ENCODE peak calls at places on chromosomes 2 and 18, in ten cellular contexts. Y is BJ; O is Peyer's patch; C is IMR-90; D is upper lobe of right lung; S is CD8-positive, alpha-beta T cell; F is astrocyte; U is tibial artery; W is Caco-2; L is thyroid gland. P is an unnamed sample. For H3K36me3, the result is how much of the 10 kb centered on the place peaks cover.

GRCh38 chr2:200931227-200931626 is 32.2 kb downstream of the ORC2 start:
- DNase-seq in Y (no peak), O (no peak), C (peak), D (no peak), S (no peak), F (no peak), U (no peak), W (no peak), L (no peak), P (no peak)

GRCh38 chr2:26970928-26971627 is 641 bp downstream of the MAPRE3 start:
- DNase-seq in Y (no peak), O (no peak), C (peak), D (no peak), S (no peak), F (peak), U (peak), W (peak), L (peak), P (no peak)

GRCh38 chr18:24157855-24158254 is 19.0 kb downstream of the CABYR start:
- DNase-seq in Y (no peak), O (no peak), C (no peak), D (no peak), S (no peak), F (no peak), U (no peak), W (no peak), L (no peak), P (no peak)

GRCh38 chr2:156803243-156803642 is 367.1 kb downstream of the GPD2 start:
- DNase-seq in Y (no peak), O (no peak), C (no peak), D (no peak), S (no peak), F (no peak), U (no peak), W (no peak), L (peak), P (no peak)

GRCh38 chr2:141570474-141571131 is 560.2 kb downstream of the LRP1B start:
- DNase-seq in Y (no peak), O (no peak), C (no peak), D (no peak), S (no peak), F (no peak), U (no peak), W (no peak), L (no peak), P (no peak)

GRCh38 chr2:192007819-192008218 is 160.9 kb upstream of the CAVIN2 start:
- DNase-seq in Y (no peak), O (no peak), C (peak), D (no peak), S (no peak), F (peak), U (no peak), W (no peak), L (no peak), P (no peak)

GRCh38 chr2:241893265-241893664 is 23.7 kb downstream of the RTP5 start:
- DNase-seq in Y (no peak), O (no peak), C (no peak), D (peak), S (no peak), F (no peak), U (peak), W (no peak), L (no peak), P (no peak)

GRCh38 chr2:162161634-162162033 is 9.6 kb upstream of the GCG start:
- DNase-seq in Y (no peak), O (no peak), C (no peak), D (no peak), S (no peak), F (no peak), U (no peak), W (no peak), L (no peak), P (no peak)

GRCh38 chr2:48568551-48568950 is 38.6 kb downstream of the STON1 start:
- DNase-seq in Y (no peak), O (no peak), C (no peak), D (no peak), S (no peak), F (no peak), U (no peak), W (no peak), L (no peak), P (no peak)

GRCh38 chr18:59748628-59749360 is 51.6 kb upstream of the CCBE1 start:
- DNase-seq in Y (peak), O (no peak), C (peak), D (no peak), S (no peak), F (peak), U (no peak), W (no peak), L (no peak), P (no peak)

GRCh38 chr18:22267697-22268096 is 98.3 kb downstream of the GATA6 start:
- DNase-seq in Y (no peak), O (no peak), C (no peak), D (no peak), S (no peak), F (no peak), U (no peak), W (no peak), L (no peak), P (no peak)

GRCh38 chr2:164841719-164842623 is at the start of gene COBLL1:
- DNase-seq in Y (no peak), O (peak), C (peak), D (peak), S (peak), F (peak), U (peak), W (peak), L (peak), P (peak)

GRCh38 chr2:42874838-42875801 is 82.7 kb upstream of the HAAO start:
- DNase-seq in Y (no peak), O (no peak), C (no peak), D (no peak), S (no peak), F (no peak), U (peak), W (no peak), L (peak), P (no peak)

GRCh38 chr2:191202881-191203397 is 42.3 kb upstream of the MYO1B start:
- DNase-seq in Y (peak), O (no peak), C (peak), D (no peak), S (peak), F (peak), U (no peak), W (no peak), L (no peak), P (no peak)

GRCh38 chr2:71460595-71461303 is 7.4 kb downstream of the DYSF start:
- DNase-seq in Y (no peak), O (no peak), C (no peak), D (no peak), S (no peak), F (no peak), U (no peak), W (peak), L (peak), P (no peak)

GRCh38 chr2:29662841-29663240 is 258.5 kb downstream of the ALK start:
- DNase-seq in Y (no peak), O (no peak), C (peak), D (no peak), S (no peak), F (peak), U (no peak), W (no peak), L (no peak), P (no peak)

GRCh38 chr18:8188196-8188595 is 421.0 kb upstream of the RAB12 start:
- DNase-seq in Y (no peak), O (no peak), C (peak), D (no peak), S (no peak), F (peak), U (no peak), W (no peak), L (no peak), P (no peak)

GRCh38 chr2:47272031-47272864 is 117.1 kb upstream of the STPG4 start:
- DNase-seq in Y (no peak), O (peak), C (peak), D (peak), S (peak), F (peak), U (peak), W (peak), L (peak), P (no peak)

GRCh38 chr2:127807678-127808353 is 3.2 kb downstream of the WDR33 start:
- DNase-seq in Y (no peak), O (no peak), C (no peak), D (no peak), S (no peak), F (no peak), U (no peak), W (no peak), L (no peak), P (no peak)

GRCh38 chr18:31679806-31680793 is 4.3 kb downstream of the B4GALT6 start:
- DNase-seq in Y (no peak), O (no peak), C (no peak), D (no peak), S (no peak), F (no peak), U (no peak), W (no peak), L (no peak), P (no peak)

GRCh38 chr2:190053426-190053825 is 9.1 kb downstream of the MSTN start:
- DNase-seq in Y (no peak), O (no peak), C (no peak), D (no peak), S (no peak), F (no peak), U (no peak), W (no peak), L (no peak), P (no peak)

DNA sequence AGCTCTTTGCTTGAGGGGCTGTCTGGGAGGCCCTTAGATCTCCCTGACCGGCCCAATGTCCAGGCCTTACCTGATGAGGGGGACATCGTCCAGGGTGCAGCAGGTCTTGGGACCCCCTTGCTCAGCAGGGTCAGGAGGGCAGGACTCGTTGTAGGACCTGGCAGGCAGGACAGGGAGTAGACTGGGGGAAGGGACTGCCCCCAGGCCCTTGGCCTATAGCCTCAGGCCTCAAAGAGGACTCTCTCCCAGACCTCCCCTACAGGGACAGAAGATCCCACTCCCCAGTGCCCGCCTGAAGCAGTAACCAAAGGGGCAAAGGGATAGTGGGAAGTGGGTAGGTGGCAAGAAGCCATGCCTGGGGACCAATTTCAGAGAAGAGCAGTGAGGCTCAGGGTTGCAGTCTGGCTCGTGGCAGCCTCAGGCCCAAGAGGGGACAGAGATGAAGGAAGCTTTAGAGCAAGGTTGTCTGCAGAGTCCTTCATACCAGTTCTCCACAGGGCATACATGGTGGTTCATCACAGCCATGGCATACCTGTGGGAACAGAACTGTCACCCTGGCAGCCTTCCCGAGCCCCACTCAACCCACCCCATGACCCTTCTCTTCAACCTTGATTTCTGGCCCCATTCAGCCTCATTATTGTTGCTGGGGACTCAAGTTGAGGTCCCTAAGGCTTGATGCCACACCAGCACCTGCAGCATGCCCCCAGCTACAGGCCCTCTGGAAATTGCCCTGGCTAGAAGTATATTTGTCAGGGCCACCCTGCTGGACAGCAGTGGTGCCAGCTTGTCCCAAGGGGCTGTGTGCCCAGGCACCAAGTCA is 1.3 kb downstream of the TMEM150A start:
- DNase-seq in Y (no peak), O (no peak), C (no peak), D (no peak), S (no peak), F (no peak), U (no peak), W (no peak), L (no peak), P (no peak)
- H3K4me3 ChIP-seq in Y (peak), O (no peak), C (peak), D (peak), S (peak), F (peak), U (peak), W (peak), L (no peak), P (peak)

GRCh38 chr2:100520224-100520623 is 42.6 kb upstream of the PDCL3 start:
- DNase-seq in Y (no peak), O (no peak), C (no peak), D (no peak), S (no peak), F (no peak), U (no peak), W (no peak), L (no peak), P (no peak)
- H3K36me3 ChIP-seq in Y (under half), O (under half), C (under half), D (under half), S (under half), F (under half), U (under half), W (under half), L (under half), P (under half)

DNA sequence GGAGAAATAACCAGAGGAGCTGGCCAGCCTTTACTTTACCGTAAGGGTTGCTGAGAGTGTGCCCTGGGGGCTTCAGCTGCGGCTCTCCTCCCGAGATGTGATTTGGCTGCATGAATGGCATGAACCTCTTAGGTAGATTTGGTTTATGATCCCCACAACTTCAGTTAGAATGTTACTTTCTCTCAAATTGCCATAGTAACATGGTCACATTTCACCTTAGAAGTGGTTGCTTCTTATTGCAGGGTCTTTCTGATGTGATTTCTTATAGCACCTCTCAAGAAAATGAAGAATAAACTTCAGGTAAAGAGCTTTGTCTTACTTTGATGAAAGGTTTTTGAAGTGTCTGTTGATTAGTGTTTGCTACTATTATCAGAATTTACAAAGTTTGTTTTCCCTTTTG is 5.6 kb downstream of the PLCL1 start:
- DNase-seq in Y (no peak), O (no peak), C (no peak), D (no peak), S (no peak), F (no peak), U (no peak), W (no peak), L (no peak), P (no peak)
- H3K4me3 ChIP-seq in Y (no peak), O (no peak), C (no peak), D (no peak), S (no peak), F (no peak), U (no peak), W (no peak), L (no peak), P (no peak)

GRCh38 chr2:148701877-148702276 is 57.3 kb downstream of the EPC2 start:
- DNase-seq in Y (no peak), O (no peak), C (no peak), D (no peak), S (no peak), F (no peak), U (no peak), W (no peak), L (no peak), P (no peak)
- H3K36me3 ChIP-seq in Y (under half), O (under half), C (under half), D (under half), S (under half), F (under half), U (under half), W (under half), L (under half), P (under half)

DNA sequence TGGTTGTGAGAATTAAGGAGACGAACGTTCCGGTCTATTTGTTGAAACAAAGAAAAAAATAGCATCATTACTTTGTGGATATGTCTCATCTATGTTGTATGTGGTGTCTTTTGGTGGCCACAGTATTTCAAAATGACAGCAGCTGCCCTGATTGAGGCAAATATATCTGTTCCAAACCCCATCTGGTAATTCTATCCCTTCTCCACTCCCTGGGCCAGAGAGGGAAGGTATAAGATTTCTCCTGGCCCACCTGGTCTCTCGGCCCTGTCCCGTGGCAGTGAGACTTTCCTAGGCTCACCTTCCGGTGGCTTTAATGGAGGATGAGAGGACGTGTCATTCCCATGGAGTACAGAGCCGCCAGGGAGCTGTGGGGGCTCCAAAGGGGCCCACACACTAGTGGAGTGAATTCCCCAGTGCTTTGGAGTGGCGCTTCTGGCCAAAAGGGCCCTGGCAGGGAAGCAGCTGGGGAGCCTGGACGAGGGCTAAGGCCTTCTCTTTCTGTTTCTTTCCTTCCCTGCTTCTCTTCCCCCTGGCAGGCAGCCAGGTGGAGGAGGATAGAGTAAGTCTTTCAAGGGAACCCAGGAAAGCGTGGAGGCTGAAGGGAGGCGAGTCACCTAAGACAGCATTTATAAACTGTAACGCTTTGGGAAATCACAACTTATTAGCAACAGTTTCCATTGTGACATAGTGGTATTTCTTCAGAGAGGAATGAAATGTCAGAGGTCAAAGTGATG is 5.6 kb downstream of the FOSL2 start:
- DNase-seq in Y (no peak), O (no peak), C (peak), D (no peak), S (no peak), F (peak), U (no peak), W (no peak), L (peak), P (no peak)
- H3K4me3 ChIP-seq in Y (peak), O (no peak), C (peak), D (peak), S (no peak), F (peak), U (peak), W (no peak), L (no peak), P (no peak)

GRCh38 chr18:12008842-12009580 is 27.7 kb downstream of the IMPA2 start:
- DNase-seq in Y (no peak), O (no peak), C (no peak), D (no peak), S (no peak), F (no peak), U (no peak), W (no peak), L (no peak), P (no peak)
- H3K36me3 ChIP-seq in Y (under half), O (under half), C (under half), D (under half), S (under half), F (under half), U (under half), W (under half), L (under half), P (under half)

DNA sequence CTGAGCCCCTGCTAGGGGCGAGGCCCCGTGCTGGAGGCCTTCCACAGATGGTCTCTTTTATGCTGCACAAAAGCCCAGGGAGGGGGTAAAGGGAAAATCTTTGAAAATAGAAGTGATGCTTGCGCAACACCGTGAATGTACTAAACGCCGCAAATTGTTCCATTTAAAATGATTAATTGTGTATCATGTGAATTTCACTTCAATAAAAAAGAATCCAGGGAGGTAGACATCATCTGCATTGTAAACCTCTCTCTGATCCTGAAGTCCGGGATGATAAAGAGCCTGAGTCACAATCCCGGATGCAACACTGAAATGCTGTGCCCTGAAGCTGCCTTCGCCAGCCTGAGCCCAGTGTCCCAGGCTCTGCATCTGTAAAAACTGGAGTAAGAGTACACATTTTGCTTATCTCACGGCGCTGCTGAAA is 107.7 kb upstream of the PPP1CB start:
- DNase-seq in Y (peak), O (no peak), C (peak), D (no peak), S (no peak), F (peak), U (no peak), W (no peak), L (no peak), P (no peak)
- H3K4me3 ChIP-seq in Y (no peak), O (no peak), C (no peak), D (no peak), S (no peak), F (no peak), U (no peak), W (no peak), L (no peak), P (no peak)

GRCh38 chr2:97757062-97757461 is 43.7 kb downstream of the ZAP70 start:
- DNase-seq in Y (no peak), O (no peak), C (no peak), D (no peak), S (no peak), F (no peak), U (no peak), W (no peak), L (no peak), P (peak)

GRCh38 chr2:97761192-97761591 is 47.8 kb downstream of the ZAP70 start:
- DNase-seq in Y (no peak), O (peak), C (no peak), D (no peak), S (peak), F (no peak), U (no peak), W (no peak), L (no peak), P (peak)

GRCh38 chr2:97758131-97758705 is 44.8 kb downstream of the ZAP70 start:
- DNase-seq in Y (no peak), O (no peak), C (peak), D (no peak), S (no peak), F (peak), U (no peak), W (no peak), L (no peak), P (no peak)

GRCh38 chr2:97760480-97761049 is 47.2 kb downstream of the ZAP70 start:
- DNase-seq in Y (no peak), O (no peak), C (no peak), D (no peak), S (no peak), F (no peak), U (no peak), W (no peak), L (no peak), P (peak)

GRCh38 chr2:97759727-97760407 is 46.5 kb downstream of the ZAP70 start:
- DNase-seq in Y (no peak), O (no peak), C (no peak), D (no peak), S (no peak), F (no peak), U (no peak), W (no peak), L (no peak), P (no peak)
- H3K36me3 ChIP-seq in Y (under half), O (half or more), C (half or more), D (half or more), S (under half), F (under half), U (half or more), W (under half), L (under half), P (under half)

DNA sequence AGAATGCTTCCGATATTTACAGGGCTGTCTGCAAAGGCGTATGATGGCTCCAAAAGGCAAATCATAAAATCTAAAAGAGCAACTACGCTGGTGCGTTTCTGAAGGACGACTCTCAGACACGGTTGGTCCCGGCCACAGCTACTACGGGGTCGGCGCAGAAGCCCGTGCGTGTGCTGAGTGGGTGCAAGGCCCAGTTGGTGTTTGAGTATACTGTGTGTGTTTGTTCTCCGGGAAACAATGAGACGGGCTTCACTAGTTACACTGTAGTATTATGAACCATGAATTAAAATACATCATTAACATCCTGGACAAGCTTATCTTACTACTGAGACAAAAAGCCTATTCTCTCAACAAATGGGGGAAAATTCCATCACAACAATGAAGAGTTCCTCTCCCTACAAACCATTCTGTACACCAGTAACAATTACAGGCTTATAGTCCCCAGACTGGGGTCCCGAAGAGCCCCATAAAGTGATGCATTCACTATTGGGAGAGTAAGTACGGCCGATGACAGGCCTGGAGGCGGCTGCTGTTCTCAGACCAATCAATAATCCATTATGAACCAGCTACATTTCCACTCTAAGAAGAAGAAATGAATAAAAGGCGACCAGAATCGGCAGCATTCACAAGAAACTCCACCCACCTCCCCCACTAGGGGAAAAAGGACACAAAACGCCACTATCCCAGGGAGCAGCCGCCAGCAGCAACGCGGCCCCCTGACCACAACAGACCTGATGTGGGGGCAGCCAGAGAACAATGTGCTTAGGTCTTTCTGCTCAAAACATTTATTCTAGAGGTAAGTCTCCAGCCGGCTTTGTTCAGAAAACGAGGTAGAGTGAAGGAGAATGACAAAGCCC is 43.3 kb downstream of the ZNF516 start:
- DNase-seq in Y (no peak), O (no peak), C (no peak), D (no peak), S (no peak), F (no peak), U (no peak), W (no peak), L (no peak), P (no peak)
- H3K4me3 ChIP-seq in Y (peak), O (peak), C (peak), D (peak), S (peak), F (peak), U (peak), W (no peak), L (peak), P (peak)

P was measured in RWPE2.